ENCODE peak calls at places on chromosomes 3 and 15, in eight cellular contexts. H is foreskin fibroblast, P is right lobe of liver, E is body of pancreas, I is endodermal cell, Q is HFF-Myc, A is choroid plexus epithelial cell, V is heart right ventricle. G is an unnamed sample.

GRCh38 chr15:89226359-89227221 is 5.2 kb upstream of the RLBP1 start:
- DNase-seq in Q (no peak), V (no peak), E (peak; percentile 39), P (no peak), A (no peak), I (no peak), H (no peak), G (no peak)

GRCh38 chr15:101646652-101647051 is 5.5 kb downstream of the TM2D3 start:
- DNase-seq in H (peak; percentile 25), I (no peak), A (no peak), E (no peak), P (peak; percentile 78), V (peak; percentile 20), Q (no peak), G (peak; percentile 19)

GRCh38 chr15:94272251-94272898 is 41.0 kb downstream of the MCTP2 start:
- DNase-seq in H (no peak), V (no peak), Q (no peak), E (no peak), P (no peak), A (no peak), I (no peak), G (no peak)

GRCh38 chr3:109316162-109316730 is at the start of gene DPPA2:
- DNase-seq in A (no peak), E (no peak), V (no peak), I (peak; percentile 94), P (no peak), Q (no peak), H (no peak), G (no peak)

GRCh38 chr3:45009868-45010267 is 16.2 kb upstream of the CLEC3B start:
- DNase-seq in H (no peak), V (no peak), E (no peak), A (no peak), P (no peak), I (no peak), Q (no peak), G (no peak)

GRCh38 chr15:89809093-89809786 is 5.4 kb downstream of the ANPEP start:
- DNase-seq in P (no peak), V (no peak), E (peak; percentile 50), H (no peak), Q (no peak), A (peak; percentile 47), I (peak; percentile 50), G (peak; percentile 26)

GRCh38 chr3:67034371-67034770 is 36.3 kb downstream of the KBTBD8 start:
- DNase-seq in P (no peak), H (peak; percentile 60), I (no peak), V (no peak), E (no peak), A (no peak), Q (no peak), G (no peak)

GRCh38 chr3:127787071-127787490 is 35.2 kb downstream of the MGLL start:
- DNase-seq in V (no peak), P (peak; percentile 71), I (no peak), Q (no peak), H (peak; percentile 59), A (no peak), E (no peak), G (peak; percentile 85)

GRCh38 chr3:47482411-47482810 is 6.7 kb upstream of the SCAP start:
- DNase-seq in V (no peak), A (no peak), I (peak; percentile 60), P (no peak), E (no peak), H (no peak), Q (no peak), G (no peak)

GRCh38 chr3:16173696-16174355 is 654 bp upstream of the GALNT15 start:
- DNase-seq in A (no peak), E (no peak), I (no peak), V (no peak), H (peak; percentile 69), Q (no peak), P (no peak), G (no peak)

GRCh38 chr15:90266061-90266431 is 574 bp downstream of the NGRN start:
- DNase-seq in I (peak; percentile 71), Q (no peak), H (peak; percentile 45), P (no peak), A (peak; percentile 20), V (peak; percentile 42), E (no peak), G (peak; percentile 78)

GRCh38 chr3:81581966-81582599 is 179.4 kb downstream of the GBE1 start:
- DNase-seq in Q (peak; percentile 17), E (peak; percentile 33), H (peak; percentile 56), V (no peak), A (peak; percentile 75), P (peak; percentile 45), I (peak; percentile 63), G (peak; percentile 32)

GRCh38 chr15:92091155-92091734 is 237.7 kb downstream of the SLCO3A1 start:
- DNase-seq in P (peak; percentile 67), A (peak; percentile 30), Q (no peak), V (peak; percentile 30), H (peak; percentile 26), I (peak; percentile 96), E (peak; percentile 62), G (no peak)

GRCh38 chr3:100040446-100040845 is 73.9 kb downstream of the FILIP1L start:
- DNase-seq in H (peak; percentile 59), I (no peak), Q (peak; percentile 39), P (no peak), E (no peak), V (peak; percentile 57), A (peak; percentile 65), G (no peak)

GRCh38 chr15:22888120-22888859 is 49.8 kb downstream of the NIPA2 start:
- DNase-seq in E (no peak), V (no peak), I (no peak), P (no peak), Q (peak; percentile 88), A (peak; percentile 98), H (peak; percentile 95), G (no peak)

GRCh38 chr15:63499611-63500010 is 4.8 kb upstream of the USP3 start:
- DNase-seq in P (no peak), Q (no peak), I (no peak), A (no peak), E (no peak), H (no peak), V (no peak), G (no peak)

GRCh38 chr15:63498815-63499549 is 5.4 kb upstream of the USP3 start:
- DNase-seq in V (no peak), P (no peak), A (no peak), E (no peak), Q (no peak), I (no peak), H (no peak), G (peak; percentile 67)

GRCh38 chr15:63495343-63495742 is 9.1 kb upstream of the USP3 start:
- DNase-seq in H (no peak), Q (no peak), P (no peak), A (no peak), V (no peak), I (peak; percentile 64), E (no peak), G (no peak)

GRCh38 chr15:63495780-63496179 is 8.6 kb upstream of the USP3 start:
- DNase-seq in P (no peak), Q (no peak), A (no peak), H (no peak), I (no peak), E (no peak), V (no peak), G (no peak)

DNA sequence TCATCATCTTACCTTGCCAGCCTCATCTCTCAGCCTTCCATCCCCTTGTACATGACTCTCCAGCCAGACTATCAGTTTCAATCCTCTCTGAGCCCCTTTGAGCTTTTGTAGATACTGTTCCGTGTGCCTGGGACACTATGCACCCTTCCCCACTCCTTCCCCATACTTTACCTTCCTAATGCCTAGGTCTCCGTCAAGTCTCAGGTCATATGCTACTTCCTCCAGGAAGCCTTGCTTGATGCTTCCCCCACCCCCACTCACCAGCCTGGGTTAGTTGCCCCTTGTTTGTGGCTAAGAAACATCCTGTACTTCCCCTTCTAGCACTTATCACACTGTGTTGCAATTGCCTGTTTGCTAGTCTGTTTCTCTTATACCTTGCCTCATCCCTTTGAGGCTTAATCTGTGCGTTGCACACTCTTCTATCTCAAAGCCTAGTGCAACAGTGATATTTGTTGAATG is 6.7 kb upstream of the USP3 start:
- DNase-seq in A (no peak), E (no peak), P (no peak), Q (no peak), V (no peak), H (no peak), I (no peak), G (no peak)
- H3K4me3 ChIP-seq in A (no peak overlapping the region), E (no peak overlapping the region), P (no peak overlapping the region), Q (no peak overlapping the region), V (no peak overlapping the region), H (no peak overlapping the region), I (no peak overlapping the region), G (no peak overlapping the region)

DNA sequence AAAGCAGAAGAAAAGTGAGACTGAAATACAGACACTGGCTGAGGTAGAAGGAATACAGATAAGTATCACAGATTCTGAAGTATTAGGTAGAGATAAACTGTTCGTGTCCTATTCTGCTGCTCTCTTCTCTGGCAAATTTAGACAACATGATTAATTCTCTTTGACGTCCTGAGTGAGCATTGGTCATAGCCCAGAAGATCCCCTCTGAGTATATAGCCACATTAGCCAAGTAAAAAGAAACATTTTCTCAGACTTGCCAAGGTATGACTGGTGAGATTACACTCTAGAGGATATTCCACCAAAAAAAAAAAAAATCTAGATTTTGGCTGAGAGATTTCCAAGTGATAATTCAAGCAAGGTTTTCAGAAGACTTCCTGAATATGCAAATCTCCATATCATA is 111.4 kb upstream of the ALCAM start:
- DNase-seq in P (no peak), H (no peak), I (no peak), E (no peak), V (no peak), Q (no peak), A (no peak), G (no peak)
- H3K4me3 ChIP-seq in P (no peak overlapping the region), H (no peak overlapping the region), I (no peak overlapping the region), E (no peak overlapping the region), V (no peak overlapping the region), Q (no peak overlapping the region), A (no peak overlapping the region), G (no peak overlapping the region)

GRCh38 chr15:58026051-58026450 is 39.5 kb downstream of the ALDH1A2 start:
- DNase-seq in E (no peak), A (no peak), V (no peak), H (no peak), P (no peak), Q (no peak), I (no peak), G (no peak)
- H3K4me3 ChIP-seq in E (no peak overlapping the region), A (no peak overlapping the region), V (no peak overlapping the region), H (no peak overlapping the region), P (no peak overlapping the region), Q (no peak overlapping the region), I (no peak overlapping the region), G (no peak overlapping the region)

GRCh38 chr15:74836846-74837245 is 6.1 kb downstream of the ULK3 start:
- DNase-seq in E (no peak), Q (no peak), A (no peak), I (no peak), H (no peak), V (no peak), P (no peak), G (no peak)

GRCh38 chr15:74837482-74837881 is 5.5 kb downstream of the ULK3 start:
- DNase-seq in H (no peak), P (no peak), E (no peak), I (peak; percentile 70), A (no peak), V (no peak), Q (no peak), G (peak; percentile 13)

GRCh38 chr15:74838746-74839525 is 4.0 kb downstream of the ULK3 start:
- DNase-seq in E (no peak), A (no peak), I (no peak), V (no peak), H (no peak), Q (no peak), P (no peak), G (no peak)

GRCh38 chr15:74839526-74840395 is 3.2 kb downstream of the ULK3 start:
- DNase-seq in P (no peak), A (no peak), E (no peak), I (peak; percentile 78), V (no peak), H (no peak), Q (no peak), G (no peak)

GRCh38 chr15:74838117-74838516 is 4.8 kb downstream of the ULK3 start:
- DNase-seq in P (no peak), H (no peak), A (no peak), Q (no peak), V (no peak), I (no peak), E (no peak), G (no peak)
- H3K4me3 ChIP-seq in P (no peak overlapping the region), H (no peak overlapping the region), A (no peak overlapping the region), Q (no peak overlapping the region), V (no peak overlapping the region), I (no peak overlapping the region), E (no peak overlapping the region), G (no peak overlapping the region)